ENCODE peak calls at places on chromosomes 6 and 20, in six cellular contexts. C is A172; Q is CD8-positive, alpha-beta T cell; M is Caki2; T is dorsolateral prefrontal cortex; E is suprapubic skin. X is an unnamed sample.

GRCh38 chr6:107272246-107272645 is 156.9 kb upstream of the BEND3 start:
- DNase-seq in C (no peak), M (no peak), E (no peak), T (no peak), Q (no peak), X (no peak)

GRCh38 chr20:15200139-15200538 is 862.7 kb upstream of the FLRT3 start:
- DNase-seq in M (no peak), C (no peak), T (no peak), E (no peak), Q (no peak), X (no peak)

GRCh38 chr6:74166849-74167248 is 470.8 kb downstream of the CD109 start:
- DNase-seq in T (no peak), M (no peak), C (no peak), E (no peak), Q (no peak), X (no peak)

GRCh38 chr6:26493258-26493657 is 6.8 kb upstream of the BTN1A1 start:
- DNase-seq in C (peak), Q (no peak), M (no peak), T (no peak), E (no peak), X (no peak)

GRCh38 chr6:109446072-109446471 is 5.5 kb downstream of the SMPD2 start:
- DNase-seq in M (no peak), Q (no peak), E (no peak), C (no peak), T (no peak), X (no peak)

GRCh38 chr6:36851149-36851614 is 11.9 kb upstream of the CPNE5 start:
- DNase-seq in M (peak), E (peak), C (peak), T (peak), Q (no peak), X (no peak)

GRCh38 chr6:31877651-31878161 is 1.1 kb downstream of the SLC44A4 start:
- DNase-seq in T (no peak), Q (no peak), C (no peak), E (no peak), M (peak), X (no peak)

GRCh38 chr20:22927537-22927936 is 107.6 kb upstream of the SSTR4 start:
- DNase-seq in C (no peak), E (no peak), M (no peak), Q (no peak), T (no peak), X (no peak)

GRCh38 chr6:26362836-26363220 is 2.2 kb upstream of the BTN3A2 start:
- DNase-seq in E (no peak), T (no peak), M (no peak), C (no peak), Q (no peak), X (no peak)

GRCh38 chr6:36954262-36954931 is at the start of gene PI16:
- DNase-seq in T (no peak), M (no peak), Q (no peak), E (peak), C (no peak), X (no peak)

X was measured in anterior cingulate cortex.